ENCODE peak calls at places on chromosomes 6 and 20, in six cellular contexts. I is coronary artery, L is cardiac muscle cell, W is GM20000, S is bronchial epithelial cell, J is sigmoid colon. A is an unnamed sample.

GRCh38 chr6:144343736-144344428 is 58.7 kb downstream of the UTRN start:
- DNase-seq in I (no peak), L (no peak), W (peak; percentile 53), S (peak; percentile 65), J (no peak), A (no peak)

GRCh38 chr6:153096792-153097191 is 34.3 kb downstream of the RGS17 start:
- DNase-seq in I (no peak), L (no peak), W (no peak), S (peak; percentile 89), J (no peak), A (no peak)

GRCh38 chr20:19540401-19540800 is 217.7 kb upstream of the RIN2 start:
- DNase-seq in I (no peak), L (no peak), W (peak; percentile 15), S (no peak), J (no peak), A (peak; percentile 58)

GRCh38 chr6:127022297-127022696 is 96.2 kb upstream of the RSPO3 start:
- DNase-seq in I (no peak), L (peak; percentile 31), W (no peak), S (no peak), J (peak; percentile 72), A (peak; percentile 51)

GRCh38 chr6:72894091-72894490 is 272.2 kb downstream of the KCNQ5 start:
- DNase-seq in I (no peak), L (no peak), W (no peak), S (peak; percentile 82), J (no peak), A (no peak)

GRCh38 chr6:39377530-39377929 is 55.0 kb upstream of the KCNK16 start:
- DNase-seq in I (no peak), L (peak; percentile 88), W (peak; percentile 45), S (peak; percentile 49), J (peak; percentile 85), A (peak; percentile 84)

GRCh38 chr6:137136065-137136464 is 37.4 kb downstream of the IL22RA2 start:
- DNase-seq in I (no peak), L (peak; percentile 27), W (no peak), S (peak; percentile 47), J (no peak), A (no peak)

GRCh38 chr6:170256641-170257040 is 34.2 kb downstream of the DLL1 start:
- DNase-seq in I (no peak), L (no peak), W (no peak), S (no peak), J (peak; percentile 41), A (no peak)

GRCh38 chr20:44792794-44793193 is 17.6 kb downstream of the RIMS4 start:
- DNase-seq in I (no peak), L (no peak), W (no peak), S (no peak), J (no peak), A (no peak)

GRCh38 chr6:111552999-111553398 is 52.7 kb downstream of the TRAF3IP2 start:
- DNase-seq in I (no peak), L (no peak), W (no peak), S (no peak), J (no peak), A (no peak)

GRCh38 chr6:111553580-111553979 is 52.1 kb downstream of the TRAF3IP2 start:
- DNase-seq in I (no peak), L (no peak), W (no peak), S (no peak), J (no peak), A (no peak)

GRCh38 chr6:111552241-111552744 is 53.4 kb downstream of the TRAF3IP2 start:
- DNase-seq in I (no peak), L (peak; percentile 93), W (no peak), S (peak; percentile 82), J (peak; percentile 91), A (peak; percentile 89)

GRCh38 chr6:111556004-111556403 is 49.7 kb downstream of the TRAF3IP2 start:
- DNase-seq in I (no peak), L (no peak), W (no peak), S (no peak), J (no peak), A (no peak)

GRCh38 chr6:111555041-111555440 is 50.6 kb downstream of the TRAF3IP2 start:
- DNase-seq in I (no peak), L (peak; percentile 32), W (no peak), S (no peak), J (no peak), A (no peak)
- TF ChIP-seq CTCF in I (no peak), L (no peak), W (no peak), S (no peak), J (no peak), A (no peak)

DNA sequence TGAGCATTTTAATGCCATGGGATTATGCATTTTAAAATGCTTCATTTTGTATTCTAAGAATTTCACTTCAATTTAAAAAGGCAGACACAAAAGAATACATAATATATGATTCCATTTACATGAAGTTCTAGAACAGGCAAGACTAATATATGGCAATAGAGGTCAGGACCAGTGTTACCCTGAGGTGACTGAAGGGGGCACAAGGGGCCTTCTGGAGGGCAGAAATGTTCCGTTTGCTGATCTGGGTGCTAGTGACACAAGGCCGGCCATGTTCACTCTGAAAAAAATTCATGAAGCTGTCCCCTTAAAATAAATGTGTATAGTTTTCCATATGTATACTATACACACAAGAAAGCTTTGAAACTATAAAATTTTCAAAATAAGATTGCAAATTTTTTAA is 28.5 kb downstream of the TASP1 start:
- DNase-seq in I (no peak), L (peak; percentile 5), W (no peak), S (no peak), J (no peak), A (no peak)
- TF ChIP-seq CTCF in I (no peak), L (no peak), W (no peak), S (no peak), J (no peak), A (no peak)

DNA sequence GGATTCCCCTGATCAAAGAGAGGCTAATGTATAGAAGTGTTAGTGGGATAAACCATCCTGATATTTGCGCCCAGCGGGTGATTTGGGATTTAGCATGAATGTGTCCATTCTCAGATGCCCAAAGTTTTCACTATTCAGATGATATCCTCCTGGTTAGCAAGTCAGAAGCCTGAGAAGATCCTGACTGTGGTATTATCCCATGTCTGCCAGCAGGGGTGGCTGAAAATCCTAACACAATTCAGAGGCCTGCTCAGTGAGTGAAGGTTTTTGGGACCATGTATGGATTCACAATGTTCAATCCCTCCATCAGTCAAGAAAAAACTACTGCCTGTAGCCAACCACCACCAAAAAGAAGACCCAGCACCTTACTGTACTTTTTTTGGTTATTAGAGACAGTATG is 34.1 kb upstream of the SPACA1 start:
- DNase-seq in I (no peak), L (no peak), W (no peak), S (no peak), J (no peak), A (no peak)
- TF ChIP-seq CTCF in I (no peak), L (no peak), W (no peak), S (no peak), J (no peak), A (no peak)

GRCh38 chr6:97497713-97498331 is 214.8 kb upstream of the MMS22L start:
- DNase-seq in I (no peak), L (peak; percentile 77), W (peak; percentile 22), S (peak; percentile 61), J (no peak), A (peak; percentile 83)
- TF ChIP-seq CTCF in I (peak; percentile 46), L (peak; percentile 86), W (peak; percentile 79), S (peak; percentile 84), J (no peak), A (peak; percentile 73)

DNA sequence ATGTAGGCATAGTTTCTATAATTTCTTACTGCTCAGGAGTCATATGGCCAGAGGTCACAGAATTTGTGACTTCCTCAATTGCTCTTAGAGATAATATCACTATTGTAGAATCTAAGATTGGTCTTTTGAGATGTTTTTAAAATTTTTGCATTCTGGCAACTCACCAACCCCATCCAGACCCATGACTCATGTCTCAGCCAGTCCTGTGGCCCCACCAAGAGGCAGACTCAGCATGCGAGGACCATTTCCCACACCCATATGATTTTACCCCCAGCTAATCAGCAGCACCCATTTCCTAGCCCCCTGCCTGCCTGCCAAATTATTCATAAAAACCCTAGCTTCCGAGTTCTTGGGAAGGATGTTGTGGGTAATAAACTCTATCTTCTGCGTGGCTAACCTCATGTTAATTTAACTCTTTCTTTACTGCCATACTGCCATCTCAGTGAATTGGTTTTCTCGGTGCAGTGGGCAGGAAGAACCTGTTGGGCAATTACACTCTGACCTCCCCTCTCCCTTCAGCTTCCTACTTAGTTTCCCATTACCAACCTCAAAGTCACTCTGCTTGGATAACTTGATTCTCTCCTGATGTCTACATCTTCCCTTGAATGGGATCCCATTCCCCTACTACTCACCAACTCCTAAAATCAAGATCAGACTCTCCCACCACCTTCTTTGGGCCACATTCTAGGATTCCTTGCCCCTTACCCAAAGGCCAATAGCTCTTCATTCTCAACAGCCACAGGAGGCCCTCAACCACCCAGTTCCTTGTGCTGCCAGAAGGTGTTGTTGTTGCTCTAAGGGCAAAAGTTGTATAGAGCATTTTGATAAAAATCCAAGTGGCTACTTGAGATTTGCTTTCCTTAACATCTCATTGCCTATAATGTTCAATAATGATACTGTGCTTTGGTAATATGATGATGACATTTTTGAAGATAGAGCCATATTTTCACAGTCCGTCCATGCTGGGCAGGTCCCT is 16.2 kb upstream of the IYD start:
- DNase-seq in I (no peak), L (peak; percentile 69), W (no peak), S (peak; percentile 18), J (no peak), A (no peak)
- TF ChIP-seq CTCF in I (no peak), L (peak; percentile 8), W (no peak), S (no peak), J (no peak), A (no peak)

GRCh38 chr20:38126146-38126912 is 38.7 kb downstream of the TGM2 start:
- DNase-seq in I (peak; percentile 71), L (peak; percentile 42), W (no peak), S (no peak), J (peak; percentile 64), A (no peak)

GRCh38 chr20:38127920-38128528 is 37.0 kb downstream of the TGM2 start:
- DNase-seq in I (peak; percentile 36), L (no peak), W (no peak), S (no peak), J (peak; percentile 27), A (no peak)

GRCh38 chr20:38123021-38123587 is 42.0 kb downstream of the TGM2 start:
- DNase-seq in I (peak; percentile 68), L (peak; percentile 53), W (no peak), S (no peak), J (peak; percentile 44), A (peak; percentile 14)

GRCh38 chr20:38127011-38127621 is 38.0 kb downstream of the TGM2 start:
- DNase-seq in I (peak; percentile 79), L (peak; percentile 86), W (no peak), S (peak; percentile 68), J (peak; percentile 73), A (peak; percentile 32)

GRCh38 chr20:38125157-38126056 is 39.7 kb downstream of the TGM2 start:
- DNase-seq in I (peak; percentile 94), L (peak; percentile 92), W (no peak), S (peak; percentile 54), J (peak; percentile 79), A (peak; percentile 49)
- TF ChIP-seq CTCF in I (no peak), L (no peak), W (no peak), S (peak; percentile 20), J (no peak), A (no peak)